ENCODE peak calls at places on chromosomes 16 and 17, in eight cellular contexts. One of them, this sample, is unnamed.

GRCh38 chr16:56195151-56195550 is 3.9 kb downstream of the GNAO1 start:
- DNase-seq in mucosa of descending colon: no peak
- DNase-seq in gastrocnemius medialis: no peak
- DNase-seq in choroid plexus epithelial cell: no peak
- DNase-seq in brain microvascular endothelial cell: no peak
- DNase-seq in SK-N-SH: no peak
- DNase-seq in fibroblast of lung: no peak
- DNase-seq in GM23338: no peak
- DNase-seq in this sample: no peak

GRCh38 chr16:58732545-58733247 is 1.4 kb downstream of the GOT2 start:
- DNase-seq in mucosa of descending colon: no peak
- DNase-seq in fibroblast of lung: peak
- DNase-seq in GM23338: peak
- DNase-seq in gastrocnemius medialis: no peak
- DNase-seq in SK-N-SH: no peak
- DNase-seq in brain microvascular endothelial cell: peak
- DNase-seq in choroid plexus epithelial cell: peak
- DNase-seq in this sample: peak

GRCh38 chr16:52552643-52553042 is 5.7 kb upstream of the TOX3 start:
- DNase-seq in brain microvascular endothelial cell: no peak
- DNase-seq in GM23338: no peak
- DNase-seq in fibroblast of lung: no peak
- DNase-seq in SK-N-SH: no peak
- DNase-seq in gastrocnemius medialis: no peak
- DNase-seq in mucosa of descending colon: no peak
- DNase-seq in choroid plexus epithelial cell: no peak
- DNase-seq in this sample: no peak

GRCh38 chr17:8479431-8479947 is 43.8 kb downstream of the NDEL1 start:
- DNase-seq in mucosa of descending colon: no peak
- DNase-seq in GM23338: no peak
- DNase-seq in choroid plexus epithelial cell: no peak
- DNase-seq in brain microvascular endothelial cell: no peak
- DNase-seq in gastrocnemius medialis: no peak
- DNase-seq in SK-N-SH: no peak
- DNase-seq in fibroblast of lung: peak
- DNase-seq in this sample: peak

GRCh38 chr16:1960665-1961630 is 1.6 kb downstream of the NDUFB10 start:
- DNase-seq in choroid plexus epithelial cell: peak
- DNase-seq in SK-N-SH: no peak
- DNase-seq in fibroblast of lung: peak
- DNase-seq in GM23338: no peak
- DNase-seq in gastrocnemius medialis: no peak
- DNase-seq in mucosa of descending colon: no peak
- DNase-seq in brain microvascular endothelial cell: no peak
- DNase-seq in this sample: peak

GRCh38 chr16:50974438-50975036 is 176.5 kb downstream of the SALL1 start:
- DNase-seq in SK-N-SH: no peak
- DNase-seq in gastrocnemius medialis: no peak
- DNase-seq in mucosa of descending colon: no peak
- DNase-seq in fibroblast of lung: no peak
- DNase-seq in GM23338: no peak
- DNase-seq in choroid plexus epithelial cell: no peak
- DNase-seq in brain microvascular endothelial cell: no peak
- DNase-seq in this sample: no peak

GRCh38 chr16:600781-601180 is 10.9 kb downstream of the RAB40C start:
- DNase-seq in GM23338: peak
- DNase-seq in choroid plexus epithelial cell: peak
- DNase-seq in SK-N-SH: peak
- DNase-seq in brain microvascular endothelial cell: no peak
- DNase-seq in gastrocnemius medialis: no peak
- DNase-seq in fibroblast of lung: peak
- DNase-seq in mucosa of descending colon: no peak
- DNase-seq in this sample: no peak

GRCh38 chr17:74987909-74988711 is 678 bp downstream of the CDR2L start:
- DNase-seq in brain microvascular endothelial cell: peak
- DNase-seq in gastrocnemius medialis: peak
- DNase-seq in choroid plexus epithelial cell: peak
- DNase-seq in fibroblast of lung: peak
- DNase-seq in GM23338: peak
- DNase-seq in mucosa of descending colon: peak
- DNase-seq in SK-N-SH: peak
- DNase-seq in this sample: peak

GRCh38 chr17:65261152-65261551 is 124.0 kb downstream of the RGS9 start:
- DNase-seq in gastrocnemius medialis: no peak
- DNase-seq in mucosa of descending colon: no peak
- DNase-seq in fibroblast of lung: no peak
- DNase-seq in GM23338: peak
- DNase-seq in brain microvascular endothelial cell: no peak
- DNase-seq in SK-N-SH: no peak
- DNase-seq in choroid plexus epithelial cell: no peak
- DNase-seq in this sample: no peak

GRCh38 chr16:74868501-74868900 is 93.9 kb upstream of the FA2H start:
- DNase-seq in choroid plexus epithelial cell: peak
- DNase-seq in mucosa of descending colon: no peak
- DNase-seq in gastrocnemius medialis: no peak
- DNase-seq in brain microvascular endothelial cell: peak
- DNase-seq in GM23338: peak
- DNase-seq in fibroblast of lung: no peak
- DNase-seq in SK-N-SH: no peak
- DNase-seq in this sample: peak

GRCh38 chr17:34579017-34579946 is at the start of gene TMEM132E:
- DNase-seq in GM23338: peak
- DNase-seq in fibroblast of lung: peak
- DNase-seq in brain microvascular endothelial cell: no peak
- DNase-seq in choroid plexus epithelial cell: peak
- DNase-seq in gastrocnemius medialis: no peak
- DNase-seq in SK-N-SH: peak
- DNase-seq in mucosa of descending colon: peak
- DNase-seq in this sample: no peak

GRCh38 chr16:51243836-51244483 is 92.9 kb upstream of the SALL1 start:
- DNase-seq in fibroblast of lung: no peak
- DNase-seq in gastrocnemius medialis: no peak
- DNase-seq in mucosa of descending colon: peak
- DNase-seq in GM23338: no peak
- DNase-seq in brain microvascular endothelial cell: peak
- DNase-seq in choroid plexus epithelial cell: no peak
- DNase-seq in SK-N-SH: no peak
- DNase-seq in this sample: peak

GRCh38 chr17:73186283-73186682 is 6.6 kb upstream of the COG1 start:
- DNase-seq in GM23338: no peak
- DNase-seq in fibroblast of lung: no peak
- DNase-seq in brain microvascular endothelial cell: no peak
- DNase-seq in SK-N-SH: no peak
- DNase-seq in gastrocnemius medialis: no peak
- DNase-seq in choroid plexus epithelial cell: no peak
- DNase-seq in mucosa of descending colon: no peak
- DNase-seq in this sample: no peak

GRCh38 chr16:81818514-81819304 is 39.6 kb downstream of the PLCG2 start:
- DNase-seq in brain microvascular endothelial cell: no peak
- DNase-seq in fibroblast of lung: no peak
- DNase-seq in gastrocnemius medialis: no peak
- DNase-seq in choroid plexus epithelial cell: no peak
- DNase-seq in GM23338: no peak
- DNase-seq in SK-N-SH: no peak
- DNase-seq in mucosa of descending colon: no peak
- DNase-seq in this sample: no peak

DNA sequence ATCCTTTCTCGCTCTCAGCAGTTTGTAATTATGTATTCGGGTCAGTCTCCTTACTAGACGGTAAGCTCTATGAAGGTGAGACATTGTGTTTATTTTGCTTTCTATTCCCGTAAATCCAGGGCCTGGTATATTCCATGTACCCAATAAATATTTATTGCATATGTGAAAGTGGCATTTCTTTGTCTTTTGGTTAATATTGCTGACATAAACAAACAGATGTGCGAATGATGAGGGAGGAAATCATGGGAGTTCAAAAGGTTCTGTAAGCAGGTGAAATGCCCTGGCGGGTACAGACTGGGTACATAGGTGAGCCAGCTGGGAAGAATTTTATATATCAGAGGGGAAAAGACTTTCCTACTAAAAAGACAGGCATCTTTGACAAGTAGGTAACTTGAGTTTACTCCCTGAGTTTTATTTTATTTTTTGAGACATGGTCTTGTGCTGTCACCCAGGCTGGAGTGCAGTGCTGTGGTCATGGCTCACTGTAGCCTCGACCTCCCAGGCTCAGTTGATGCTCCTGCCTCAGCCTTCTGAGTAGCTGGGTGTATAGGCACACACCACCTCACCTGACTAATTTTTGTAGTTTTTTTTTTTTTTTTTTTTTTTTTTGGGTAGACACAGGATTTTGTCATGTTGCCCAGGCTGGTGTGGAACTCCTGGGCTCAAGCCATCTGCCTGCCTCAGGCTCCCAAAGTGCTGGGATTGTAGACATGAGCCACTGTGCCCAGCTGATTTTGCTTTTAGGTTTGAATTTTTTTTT is 5.7 kb upstream of the METTL9 start:
- DNase-seq in fibroblast of lung: no peak
- DNase-seq in mucosa of descending colon: no peak
- DNase-seq in gastrocnemius medialis: no peak
- DNase-seq in brain microvascular endothelial cell: no peak
- DNase-seq in GM23338: no peak
- DNase-seq in SK-N-SH: no peak
- DNase-seq in choroid plexus epithelial cell: no peak
- DNase-seq in this sample: no peak
- TF ChIP-seq CTCF in fibroblast of lung: no peak
- TF ChIP-seq CTCF in mucosa of descending colon: no peak
- TF ChIP-seq CTCF in gastrocnemius medialis: no peak
- TF ChIP-seq CTCF in brain microvascular endothelial cell: no peak
- TF ChIP-seq CTCF in GM23338: no peak
- TF ChIP-seq CTCF in SK-N-SH: no peak
- TF ChIP-seq CTCF in choroid plexus epithelial cell: no peak
- TF ChIP-seq CTCF in this sample: no peak

DNA sequence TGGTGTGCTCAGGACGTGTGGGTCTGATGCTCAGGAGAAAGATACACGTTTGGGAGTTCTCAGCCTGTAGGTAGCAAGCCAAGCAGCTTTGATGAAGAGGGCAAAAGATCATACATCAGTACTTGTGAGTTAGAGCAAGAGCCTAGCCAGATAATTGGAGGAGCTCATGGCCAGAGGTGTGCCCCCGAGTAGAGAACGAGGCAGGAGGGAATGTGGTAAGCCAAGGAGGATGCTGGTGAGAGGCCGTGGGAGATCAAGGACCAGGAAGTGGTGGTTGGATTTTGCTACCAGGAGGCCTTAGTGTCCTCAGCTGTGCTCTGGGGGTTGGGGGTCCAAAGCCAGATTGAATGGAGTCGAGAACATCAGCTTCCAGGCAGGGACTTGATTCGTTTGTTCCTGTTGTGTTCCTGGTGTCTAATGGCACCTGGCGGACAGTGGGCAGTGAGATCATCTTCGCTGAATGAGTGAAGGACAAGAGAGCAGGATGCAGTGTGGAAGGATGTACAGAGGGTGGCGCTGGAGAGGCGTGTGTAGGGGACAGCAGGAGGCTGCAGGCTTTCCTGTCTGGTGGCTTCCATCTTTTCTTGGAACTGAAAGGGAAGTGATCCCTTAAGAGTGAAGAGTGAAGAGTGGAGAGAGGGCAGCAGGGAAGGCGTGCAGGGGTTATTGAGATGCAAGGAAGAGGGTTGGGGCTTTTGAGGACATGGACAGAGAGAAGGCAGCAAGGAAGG is 11.6 kb downstream of the FBXL19 start:
- DNase-seq in fibroblast of lung: peak
- DNase-seq in choroid plexus epithelial cell: peak
- DNase-seq in mucosa of descending colon: peak
- DNase-seq in brain microvascular endothelial cell: peak
- DNase-seq in SK-N-SH: peak
- DNase-seq in gastrocnemius medialis: no peak
- DNase-seq in GM23338: peak
- DNase-seq in this sample: peak
- TF ChIP-seq CTCF in fibroblast of lung: peak
- TF ChIP-seq CTCF in choroid plexus epithelial cell: peak
- TF ChIP-seq CTCF in mucosa of descending colon: no peak
- TF ChIP-seq CTCF in brain microvascular endothelial cell: peak
- TF ChIP-seq CTCF in SK-N-SH: peak
- TF ChIP-seq CTCF in gastrocnemius medialis: peak
- TF ChIP-seq CTCF in GM23338: peak
- TF ChIP-seq CTCF in this sample: peak

DNA sequence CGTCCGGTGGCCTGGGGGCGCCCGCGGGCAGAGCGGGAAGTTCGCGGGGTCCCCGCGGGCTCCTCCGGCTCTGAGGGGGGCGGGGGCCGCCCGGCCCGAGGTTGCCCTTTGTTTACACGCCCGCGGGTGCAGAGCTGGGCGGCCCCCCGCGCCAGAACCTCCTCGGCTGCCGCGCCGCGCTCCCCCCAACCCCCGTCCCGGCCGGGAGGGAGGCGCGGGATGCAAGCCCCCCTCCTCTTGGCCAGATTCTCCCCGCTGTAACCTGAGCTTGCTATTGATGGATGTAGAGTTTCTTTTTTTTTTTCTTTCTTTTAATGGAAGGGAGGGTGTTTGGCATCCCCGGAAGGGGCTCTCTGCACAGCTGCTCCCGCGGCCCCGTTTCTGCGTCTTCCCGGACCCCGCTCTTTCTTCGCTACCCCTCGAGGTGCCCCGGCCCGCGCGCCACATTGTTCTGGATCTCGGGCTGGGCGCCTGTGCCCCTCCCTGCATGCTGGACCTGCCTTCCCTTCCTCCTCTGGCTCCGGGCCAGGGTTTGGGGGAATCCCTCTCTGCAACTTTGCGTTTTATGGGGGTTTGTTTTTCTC is 648 bp downstream of the CBX2 start:
- DNase-seq in GM23338: peak
- DNase-seq in brain microvascular endothelial cell: no peak
- DNase-seq in choroid plexus epithelial cell: no peak
- DNase-seq in fibroblast of lung: no peak
- DNase-seq in SK-N-SH: peak
- DNase-seq in mucosa of descending colon: no peak
- DNase-seq in gastrocnemius medialis: no peak
- DNase-seq in this sample: no peak
- TF ChIP-seq CTCF in GM23338: no peak
- TF ChIP-seq CTCF in brain microvascular endothelial cell: no peak
- TF ChIP-seq CTCF in choroid plexus epithelial cell: no peak
- TF ChIP-seq CTCF in fibroblast of lung: no peak
- TF ChIP-seq CTCF in SK-N-SH: no peak
- TF ChIP-seq CTCF in mucosa of descending colon: no peak
- TF ChIP-seq CTCF in gastrocnemius medialis: no peak
- TF ChIP-seq CTCF in this sample: no peak

DNA sequence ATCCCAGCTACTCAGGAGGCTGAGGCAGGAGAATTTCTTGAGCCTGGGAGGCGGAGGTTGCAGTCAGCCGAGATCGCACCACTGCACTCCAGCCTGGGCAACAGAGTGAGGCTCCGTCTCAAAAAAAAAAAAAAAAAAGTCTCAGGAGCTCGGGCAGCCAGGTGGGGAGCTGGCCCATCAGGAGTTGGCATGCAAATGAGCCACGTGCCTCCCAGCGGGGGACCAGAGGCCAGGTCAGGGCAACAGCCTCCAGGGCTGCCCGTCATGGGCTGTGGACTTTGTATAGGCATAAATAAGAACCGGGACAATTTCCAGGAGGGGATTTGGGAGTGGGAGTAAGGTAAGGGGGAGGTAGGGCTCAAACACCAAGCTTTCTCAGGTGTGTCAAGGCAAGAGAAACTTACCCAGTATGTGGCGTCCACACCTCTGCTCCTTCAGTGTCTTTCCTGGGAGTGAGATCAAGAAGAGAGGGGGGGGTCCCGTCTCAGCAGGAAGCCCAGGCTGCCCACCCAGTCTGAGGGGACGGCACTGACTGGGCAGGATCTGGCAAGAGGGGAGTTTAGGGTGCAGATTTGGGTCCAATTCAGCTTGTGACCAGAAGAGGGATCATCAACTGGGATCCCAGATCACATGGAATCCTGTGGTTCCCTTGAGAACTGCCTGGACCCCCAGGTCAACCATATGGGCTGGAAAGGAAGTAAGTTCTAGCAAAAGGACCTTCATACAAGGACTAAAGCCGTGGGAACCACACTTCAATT is 22.3 kb upstream of the G6PC1 start:
- DNase-seq in GM23338: peak
- DNase-seq in mucosa of descending colon: no peak
- DNase-seq in fibroblast of lung: no peak
- DNase-seq in choroid plexus epithelial cell: peak
- DNase-seq in SK-N-SH: no peak
- DNase-seq in brain microvascular endothelial cell: no peak
- DNase-seq in gastrocnemius medialis: no peak
- DNase-seq in this sample: no peak
- TF ChIP-seq CTCF in GM23338: peak
- TF ChIP-seq CTCF in mucosa of descending colon: no peak
- TF ChIP-seq CTCF in fibroblast of lung: no peak
- TF ChIP-seq CTCF in choroid plexus epithelial cell: no peak
- TF ChIP-seq CTCF in SK-N-SH: no peak
- TF ChIP-seq CTCF in brain microvascular endothelial cell: peak
- TF ChIP-seq CTCF in gastrocnemius medialis: no peak
- TF ChIP-seq CTCF in this sample: no peak